ENCODE peak calls at places on chromosome 10, in seven cellular contexts. H is left lung; W is gastrocnemius medialis; D is pancreas; A is adrenal gland; F is CD8-positive, alpha-beta T cell; X is lung. V is an unnamed sample.

GRCh38 chr10:11177926-11178453 is 160.3 kb downstream of the CELF2 start:
- DNase-seq in H (peak; percentile 79), W (no peak), D (no peak), A (no peak), F (peak; percentile 33), X (no peak), V (no peak)

GRCh38 chr10:77636286-77636966 is 1.2 kb downstream of the KCNMA1 start:
- DNase-seq in H (peak; percentile 78), W (no peak), D (no peak), A (no peak), F (no peak), X (no peak), V (no peak)

GRCh38 chr10:8238989-8239388 is 184.5 kb downstream of the GATA3 start:
- DNase-seq in H (no peak), W (no peak), D (no peak), A (no peak), F (no peak), X (no peak), V (no peak)

GRCh38 chr10:111077715-111078504 is 1.1 kb downstream of the ADRA2A start:
- DNase-seq in H (peak; percentile 81), W (no peak), D (peak; percentile 57), A (no peak), F (no peak), X (no peak), V (peak; percentile 8)

GRCh38 chr10:47401874-47402645 is 18.0 kb upstream of the ZNF488 start:
- DNase-seq in H (no peak), W (no peak), D (no peak), A (no peak), F (no peak), X (peak; percentile 27), V (no peak)

GRCh38 chr10:121732676-121733445 is 134.6 kb upstream of the FGFR2 start:
- DNase-seq in H (no peak), W (no peak), D (no peak), A (no peak), F (no peak), X (no peak), V (no peak)

GRCh38 chr10:59991661-59992060 is 85.3 kb upstream of the CCDC6 start:
- DNase-seq in H (no peak), W (no peak), D (peak; percentile 28), A (no peak), F (no peak), X (peak; percentile 83), V (no peak)

GRCh38 chr10:125742465-125742864 is 23.0 kb downstream of the EDRF1 start:
- DNase-seq in H (no peak), W (no peak), D (no peak), A (no peak), F (no peak), X (no peak), V (no peak)

GRCh38 chr10:119270893-119271361 is 63.6 kb downstream of the GRK5 start:
- DNase-seq in H (peak; percentile 92), W (no peak), D (peak; percentile 65), A (peak; percentile 81), F (peak; percentile 60), X (peak; percentile 84), V (no peak)

GRCh38 chr10:71648595-71649320 is 70.8 kb downstream of the C10orf105 start:
- DNase-seq in H (no peak), W (no peak), D (no peak), A (no peak), F (no peak), X (no peak), V (no peak)

GRCh38 chr10:71649631-71650030 is 69.9 kb downstream of the C10orf105 start:
- DNase-seq in H (no peak), W (no peak), D (no peak), A (no peak), F (no peak), X (no peak), V (no peak)

GRCh38 chr10:71651428-71651827 is 68.2 kb downstream of the C10orf105 start:
- DNase-seq in H (no peak), W (no peak), D (no peak), A (no peak), F (no peak), X (no peak), V (no peak)

GRCh38 chr10:71650397-71650796 is 69.2 kb downstream of the C10orf105 start:
- DNase-seq in H (no peak), W (no peak), D (no peak), A (no peak), F (no peak), X (no peak), V (no peak)

DNA sequence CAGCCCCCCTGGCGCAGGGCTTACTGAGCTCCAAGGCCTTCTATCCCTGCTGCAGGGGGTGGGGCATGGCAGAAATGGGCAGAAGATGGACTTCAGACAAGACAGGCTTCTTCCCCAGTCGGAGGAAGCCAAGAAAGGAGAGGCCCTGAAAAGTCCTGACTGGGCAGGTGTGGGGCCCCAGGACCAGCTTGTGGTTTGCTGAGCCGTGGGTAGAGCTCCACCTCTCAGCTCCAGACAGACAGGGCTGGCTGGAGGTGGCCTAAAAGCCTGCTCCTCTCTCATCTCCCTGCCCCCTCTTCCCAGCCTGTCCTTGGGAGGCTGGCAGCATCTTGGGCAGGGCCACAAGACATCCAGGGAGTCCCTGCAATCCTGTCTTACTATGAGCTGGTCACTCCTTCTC is 67.6 kb downstream of the C10orf105 start:
- DNase-seq in H (no peak), W (no peak), D (no peak), A (no peak), F (no peak), X (no peak), V (no peak)
- H3K27me3 ChIP-seq in H (no peaks in the 10 kb centered on the region), W (no peaks in the 10 kb centered on the region), D (no peaks in the 10 kb centered on the region), A (no peaks in the 10 kb centered on the region), F (no peaks in the 10 kb centered on the region), X (no peaks in the 10 kb centered on the region), V (no peaks in the 10 kb centered on the region)

GRCh38 chr10:74322565-74322964 is 171.5 kb downstream of the ADK start:
- DNase-seq in H (no peak), W (no peak), D (no peak), A (no peak), F (no peak), X (no peak), V (no peak)
- H3K27me3 ChIP-seq in H (no peaks in the 10 kb centered on the region), W (no peaks in the 10 kb centered on the region), D (no peaks in the 10 kb centered on the region), A (no peaks in the 10 kb centered on the region), F (no peaks in the 10 kb centered on the region), X (no peaks in the 10 kb centered on the region), V (no peaks in the 10 kb centered on the region)

DNA sequence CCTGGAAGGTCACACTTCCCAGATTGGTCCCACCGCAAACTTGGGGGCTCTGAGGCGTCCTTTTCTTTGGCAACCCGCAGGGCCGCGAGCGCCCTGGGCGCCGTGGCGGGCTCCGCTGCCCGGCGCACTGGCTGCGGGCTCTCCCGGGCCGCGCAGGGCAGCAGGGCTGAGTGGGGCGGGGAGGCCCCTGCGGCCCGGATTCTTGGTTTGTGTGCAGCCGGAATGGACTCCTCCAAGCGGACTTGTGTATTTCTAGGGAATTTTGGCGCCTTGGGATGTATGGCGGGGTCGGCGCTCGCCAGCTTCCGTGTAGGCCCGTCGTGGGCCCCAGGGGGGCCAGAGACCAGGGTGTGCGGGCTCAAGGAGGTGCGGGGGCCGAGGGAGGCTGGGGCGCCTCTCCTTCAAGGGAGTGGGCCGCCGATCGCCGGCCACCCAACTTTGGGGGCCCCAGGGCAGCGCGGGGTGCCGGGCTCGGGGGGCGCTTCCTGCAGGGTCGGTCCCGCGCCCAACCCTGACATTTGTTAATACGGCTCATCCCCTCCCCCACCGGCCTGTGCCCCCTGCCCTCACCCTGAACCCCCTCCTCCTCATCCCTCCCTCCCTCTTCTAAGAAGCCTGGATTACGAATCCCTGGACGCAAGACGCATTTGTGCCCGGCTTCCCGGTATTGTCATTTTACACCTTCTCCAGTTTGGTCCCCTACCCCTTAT is 2.4 kb downstream of the TCF7L2 start:
- DNase-seq in H (peak; percentile 82), W (no peak), D (peak; percentile 45), A (peak; percentile 39), F (no peak), X (no peak), V (no peak)
- H3K27me3 ChIP-seq in H (no peaks in the 10 kb centered on the region), W (no peaks in the 10 kb centered on the region), D (no peaks in the 10 kb centered on the region), A (no peaks in the 10 kb centered on the region), F (no peaks in the 10 kb centered on the region), X (no peaks in the 10 kb centered on the region), V (peaks cover 3% of the 10 kb centered on the region)

DNA sequence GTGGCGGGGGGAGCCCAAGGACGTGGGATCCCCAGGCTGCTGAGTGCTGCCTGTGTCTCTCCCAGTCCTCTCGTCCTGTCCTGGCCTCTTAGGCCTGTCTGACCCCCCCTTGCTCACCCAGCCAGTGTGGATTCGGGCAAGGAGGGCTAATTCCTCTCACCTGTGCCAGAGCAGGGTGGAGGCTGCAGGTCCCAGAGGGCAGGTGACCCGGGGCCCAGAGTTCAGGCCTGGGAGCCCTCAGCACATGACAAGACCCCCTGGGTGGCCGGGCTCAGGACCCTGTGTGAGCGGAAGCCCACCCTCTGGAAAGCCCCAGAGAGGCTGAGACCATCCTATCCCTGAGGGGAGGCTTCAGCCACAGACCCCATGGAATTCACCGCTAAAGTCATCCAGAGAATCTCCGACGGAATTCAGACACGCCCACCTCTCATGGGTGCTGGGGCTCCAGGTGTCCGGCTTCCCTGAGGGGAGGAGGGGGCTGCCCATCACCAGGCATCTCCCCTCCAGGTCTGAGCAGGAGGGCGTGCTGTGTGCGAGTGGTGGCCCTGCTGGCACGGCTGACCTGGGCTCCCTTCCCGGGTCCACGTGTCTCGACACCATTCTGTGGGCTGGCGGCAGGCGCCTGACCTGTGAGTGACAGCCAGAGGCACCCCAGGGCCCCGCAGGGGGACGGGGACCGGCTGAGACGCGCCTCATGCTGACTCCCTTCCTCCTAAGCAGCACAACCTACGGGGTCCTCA is 5.0 kb downstream of the KNDC1 start:
- DNase-seq in H (peak; percentile 78), W (no peak), D (peak; percentile 15), A (peak; percentile 24), F (no peak), X (no peak), V (no peak)
- H3K27me3 ChIP-seq in H (peaks cover 5% of the 10 kb centered on the region), W (peaks cover 78% of the 10 kb centered on the region), D (no peaks in the 10 kb centered on the region), A (no peaks in the 10 kb centered on the region), F (peaks cover 4% of the 10 kb centered on the region), X (no peaks in the 10 kb centered on the region), V (no peaks in the 10 kb centered on the region)

V was measured in naive thymus-derived CD4-positive, alpha-beta T cell.